ENCODE peak calls at places on chromosomes 3 and 15, in four cellular contexts. L, T, C and U are unnamed samples.
A peak's percentile ranks its signal among the peaks of the same experiment; 100 is the strongest.

GRCh38 chr15:22941179-22941578 is 39.0 kb downstream of the CYFIP1 start:
- DNase-seq in L (no peak), T (no peak), C (no peak), U (no peak)

GRCh38 chr3:196800742-196801141 is 61.1 kb downstream of the PAK2 start:
- DNase-seq in L (no peak), T (no peak), C (peak; percentile 18), U (no peak)

GRCh38 chr15:74430510-74430951 is 3.2 kb downstream of the SEMA7A start:
- DNase-seq in L (no peak), T (no peak), C (no peak), U (no peak)

GRCh38 chr3:136343873-136344281 is 93.7 kb downstream of the PCCB start:
- DNase-seq in L (no peak), T (peak; percentile 57), C (peak; percentile 50), U (peak; percentile 83)

GRCh38 chr15:75606711-75607684 is 18.5 kb downstream of the SNUPN start:
- DNase-seq in L (no peak), T (no peak), C (no peak), U (no peak)

GRCh38 chr3:140420621-140421357 is 257.1 kb upstream of the TRIM42 start:
- DNase-seq in L (no peak), T (peak; percentile 20), C (no peak), U (no peak)

GRCh38 chr15:82919231-82919886 is 33.2 kb downstream of the HOMER2 start:
- DNase-seq in L (no peak), T (peak; percentile 96), C (no peak), U (peak; percentile 53)

GRCh38 chr3:47161983-47162694 is 1.8 kb downstream of the SETD2 start:
- DNase-seq in L (no peak), T (no peak), C (no peak), U (no peak)

GRCh38 chr3:43389388-43390254 is 103.3 kb downstream of the SNRK start:
- DNase-seq in L (no peak), T (peak; percentile 30), C (no peak), U (peak; percentile 97)

GRCh38 chr15:39543651-39544050 is 37.2 kb upstream of the THBS1 start:
- DNase-seq in L (no peak), T (no peak), C (no peak), U (no peak)

GRCh38 chr3:61682671-61683408 is 121.5 kb downstream of the PTPRG start:
- DNase-seq in L (peak; percentile 74), T (no peak), C (peak; percentile 92), U (no peak)

GRCh38 chr3:188270423-188270972 is 116.5 kb downstream of the LPP start:
- DNase-seq in L (no peak), T (peak; percentile 89), C (peak; percentile 25), U (peak; percentile 60)

GRCh38 chr15:30991301-30992072 is at the start of gene MTMR10:
- DNase-seq in L (peak; percentile 36), T (peak; percentile 48), C (peak; percentile 74), U (peak; percentile 85)

GRCh38 chr3:124213641-124214040 is 221.7 kb upstream of the ROPN1 start:
- DNase-seq in L (no peak), T (no peak), C (no peak), U (no peak)

GRCh38 chr3:194139977-194140351 is 4.0 kb downstream of the HES1 start:
- DNase-seq in L (no peak), T (no peak), C (peak; percentile 60), U (peak; percentile 39)

GRCh38 chr3:190281308-190282051 is 40.8 kb downstream of the CLDN1 start:
- DNase-seq in L (no peak), T (peak; percentile 76), C (peak; percentile 28), U (no peak)

GRCh38 chr15:49625460-49626036 is 4.7 kb downstream of the DTWD1 start:
- DNase-seq in L (no peak), T (no peak), C (no peak), U (no peak)

GRCh38 chr15:45180201-45180600 is 7.6 kb downstream of the SHF start:
- DNase-seq in L (no peak), T (no peak), C (no peak), U (peak; percentile 51)

GRCh38 chr3:61526307-61526706 is 35.1 kb upstream of the PTPRG start:
- DNase-seq in L (no peak), T (no peak), C (no peak), U (no peak)

GRCh38 chr3:149975919-149976318 is 5.2 kb upstream of the PFN2 start:
- DNase-seq in L (no peak), T (no peak), C (no peak), U (no peak)

GRCh38 chr3:193831495-193832455 is 238.8 kb downstream of the OPA1 start:
- DNase-seq in L (no peak), T (no peak), C (no peak), U (no peak)

GRCh38 chr15:45611305-45611704 is 23.5 kb upstream of the SQOR start:
- DNase-seq in L (no peak), T (peak; percentile 12), C (peak; percentile 40), U (peak; percentile 56)

GRCh38 chr15:67100808-67101581 is 35.6 kb downstream of the SMAD3 start:
- DNase-seq in L (no peak), T (no peak), C (no peak), U (no peak)

GRCh38 chr3:25904248-25904647 is 114.4 kb downstream of the OXSM start:
- DNase-seq in L (no peak), T (no peak), C (peak; percentile 71), U (no peak)

GRCh38 chr15:58244546-58244945 is 106.4 kb downstream of the AQP9 start:
- DNase-seq in L (no peak), T (no peak), C (no peak), U (no peak)

GRCh38 chr3:9782777-9783176 is 9.5 kb downstream of the TADA3 start:
- DNase-seq in L (no peak), T (no peak), C (no peak), U (peak; percentile 35)
- TF ChIP-seq CTCF in L (peak; percentile 30), T (peak; percentile 44), C (peak; percentile 36), U (peak; percentile 53)

GRCh38 chr3:158097141-158097540 is 9.1 kb downstream of the SHOX2 start:
- DNase-seq in L (no peak), T (no peak), C (no peak), U (no peak)
- TF ChIP-seq EZH2 in L (no peak), T (no peak), C (no peak), U (no peak)

DNA sequence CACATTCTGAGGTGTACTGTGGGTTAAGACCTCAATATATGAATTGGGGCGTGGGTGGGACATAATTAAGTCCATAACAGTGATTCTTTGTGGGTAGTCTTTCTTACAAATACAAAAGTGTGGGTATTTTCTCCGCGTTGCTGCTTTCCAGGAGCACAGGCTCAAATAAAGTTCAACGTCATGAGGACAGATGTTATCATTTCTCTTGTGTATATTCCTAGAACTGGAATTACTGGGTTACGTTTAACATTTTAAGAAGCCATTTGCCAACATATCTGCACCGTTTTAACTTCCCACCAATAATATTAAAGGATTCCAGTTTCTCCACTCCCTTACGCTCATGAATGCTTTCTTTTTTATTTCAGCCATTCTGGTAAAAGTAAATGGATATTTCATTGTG is 39.6 kb downstream of the ZNF860 start:
- DNase-seq in L (no peak), T (no peak), C (no peak), U (no peak)
- TF ChIP-seq CTCF in L (no peak), T (no peak), C (no peak), U (no peak)

DNA sequence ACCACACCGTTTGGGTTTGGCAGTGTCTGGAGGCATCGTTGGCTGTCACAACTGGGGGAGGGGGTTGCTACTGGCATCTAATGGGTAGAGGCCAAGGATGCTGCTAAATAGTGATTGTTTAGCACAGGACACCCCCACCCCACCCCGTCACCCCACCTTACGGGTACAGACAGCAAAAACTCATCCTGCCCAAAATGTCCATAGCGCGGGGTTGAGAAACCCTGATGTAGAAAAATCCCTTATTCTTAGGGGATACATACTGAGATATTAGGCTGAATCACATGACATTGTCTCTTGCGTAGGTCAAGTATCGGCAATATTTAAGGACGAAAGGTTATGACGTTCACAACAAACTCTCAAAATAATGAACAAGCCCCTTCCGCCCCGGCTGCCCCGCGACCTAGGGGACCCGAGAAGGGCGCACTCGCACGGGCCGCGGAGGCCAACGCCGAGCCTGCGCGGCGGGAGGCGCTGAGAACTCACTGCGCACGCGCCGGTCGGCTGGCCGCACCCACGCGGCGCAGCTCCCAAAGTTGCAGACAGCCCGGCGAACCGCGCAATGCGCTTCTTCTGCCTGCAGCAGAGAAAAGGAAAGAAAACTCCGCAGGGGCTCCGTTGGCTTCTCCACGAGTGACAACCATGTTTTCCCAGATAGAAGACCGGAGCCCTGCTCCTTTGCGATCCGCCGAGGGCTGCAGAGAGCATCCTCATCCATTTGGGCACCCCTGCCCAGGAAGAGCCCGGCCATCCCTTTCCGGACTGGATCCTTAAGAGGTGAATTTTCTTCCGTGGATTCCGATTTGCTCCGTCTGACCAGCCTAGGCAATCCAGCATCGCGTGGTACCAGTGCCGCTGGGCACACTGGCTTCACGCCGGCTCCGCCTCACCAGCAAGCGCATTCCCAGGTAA is 136.8 kb upstream of the CCDC54 start:
- DNase-seq in L (peak; percentile 47), T (peak; percentile 4), C (peak; percentile 87), U (peak; percentile 77)
- TF ChIP-seq EZH2 in L (no peak), T (no peak), C (no peak), U (no peak)

GRCh38 chr3:16188071-16188470 is 13.6 kb downstream of the GALNT15 start:
- DNase-seq in L (no peak), T (no peak), C (no peak), U (no peak)
- TF ChIP-seq CTCF in L (no peak), T (no peak), C (no peak), U (no peak)

GRCh38 chr15:59828262-59828661 is 139.1 kb upstream of the BNIP2 start:
- DNase-seq in L (no peak), T (no peak), C (no peak), U (no peak)
- TF ChIP-seq EZH2 in L (no peak), T (no peak), C (no peak), U (no peak)